ENCODE peak calls at places on chromosome 7, in six cellular contexts. E is right lobe of liver, W is mammary epithelial cell, P is pancreas, H is sigmoid colon, D is A549. U is an unnamed sample. For H3K9me3, the result is how much of the 10 kb centered on the place peaks cover.

GRCh38 chr7:130420943-130421578 is 19.8 kb downstream of the CEP41 start:
- DNase-seq in E (no peak), W (peak), P (no peak), H (no peak), D (no peak), U (no peak)

GRCh38 chr7:137086896-137087295 is 218.4 kb downstream of the CHRM2 start:
- DNase-seq in E (no peak), W (peak), P (no peak), H (no peak), D (no peak), U (no peak)

GRCh38 chr7:72453436-72453835 is 41.3 kb upstream of the CALN1 start:
- DNase-seq in E (no peak), W (no peak), P (no peak), H (no peak), D (no peak), U (no peak)

GRCh38 chr7:155104913-155105312 is 34.8 kb downstream of the HTR5A start:
- DNase-seq in E (no peak), W (no peak), P (no peak), H (no peak), D (no peak), U (peak)

GRCh38 chr7:5375925-5376324 is 47.7 kb downstream of the TNRC18 start:
- DNase-seq in E (no peak), W (no peak), P (no peak), H (no peak), D (no peak), U (no peak)

GRCh38 chr7:53336133-53336532 is 300.7 kb downstream of the POM121L12 start:
- DNase-seq in E (peak), W (no peak), P (no peak), H (no peak), D (no peak), U (no peak)

GRCh38 chr7:130560972-130561371 is 69.1 kb downstream of the MEST start:
- DNase-seq in E (no peak), W (peak), P (no peak), H (no peak), D (peak), U (peak)

GRCh38 chr7:116528008-116528789 is 3.4 kb downstream of the CAV1 start:
- DNase-seq in E (no peak), W (peak), P (no peak), H (peak), D (peak), U (no peak)

GRCh38 chr7:123624527-123625183 is 23.0 kb downstream of the ASB15 start:
- DNase-seq in E (no peak), W (peak), P (peak), H (no peak), D (peak), U (peak)

GRCh38 chr7:2982831-2983230 is 60.8 kb downstream of the CARD11 start:
- DNase-seq in E (no peak), W (no peak), P (no peak), H (no peak), D (no peak), U (peak)

GRCh38 chr7:55246181-55246580 is 119.0 kb upstream of the LANCL2 start:
- DNase-seq in E (no peak), W (no peak), P (no peak), H (no peak), D (no peak), U (no peak)

GRCh38 chr7:71430246-71430645 is 298.3 kb downstream of the GALNT17 start:
- DNase-seq in E (no peak), W (no peak), P (no peak), H (no peak), D (no peak), U (no peak)

GRCh38 chr7:87506243-87507180 is 31.0 kb upstream of the ABCB4 start:
- DNase-seq in E (no peak), W (peak), P (no peak), H (no peak), D (peak), U (peak)

GRCh38 chr7:148261996-148262688 is 328.4 kb upstream of the C7orf33 start:
- DNase-seq in E (no peak), W (no peak), P (no peak), H (no peak), D (no peak), U (no peak)

GRCh38 chr7:148264933-148265557 is 325.5 kb upstream of the C7orf33 start:
- DNase-seq in E (no peak), W (peak), P (no peak), H (no peak), D (peak), U (peak)

GRCh38 chr7:148261523-148261922 is 329.0 kb upstream of the C7orf33 start:
- DNase-seq in E (no peak), W (no peak), P (no peak), H (no peak), D (no peak), U (no peak)

GRCh38 chr7:148260605-148261004 is 330.0 kb upstream of the C7orf33 start:
- DNase-seq in E (no peak), W (no peak), P (no peak), H (peak), D (no peak), U (no peak)

DNA sequence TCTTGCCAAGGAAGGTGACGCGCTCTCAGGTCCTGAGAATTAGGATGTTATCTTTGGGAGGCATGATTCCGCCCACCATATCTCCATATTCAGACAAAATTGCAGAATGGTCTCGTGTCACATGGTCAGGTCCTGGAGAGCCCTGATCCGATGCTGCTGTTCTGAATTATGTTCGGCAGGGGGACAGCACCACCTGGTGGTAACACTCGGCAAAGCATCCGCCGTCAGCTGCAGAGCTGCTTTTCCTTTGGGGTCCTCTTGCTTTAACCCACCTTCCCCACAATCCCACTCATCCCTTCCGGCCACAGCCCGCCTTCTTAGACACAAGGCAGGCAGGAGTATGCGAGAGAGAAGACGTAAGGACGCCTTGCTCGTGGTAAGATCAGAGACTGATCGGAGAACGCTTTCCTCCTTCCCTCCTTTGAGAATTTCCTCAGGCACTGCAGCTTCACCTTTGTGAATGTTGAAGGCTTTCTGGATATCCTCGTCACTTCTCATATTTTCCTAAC is 327.8 kb upstream of the C7orf33 start:
- DNase-seq in E (peak), W (peak), P (peak), H (peak), D (peak), U (peak)
- H3K4me3 ChIP-seq in E (no peak), W (no peak), P (no peak), H (no peak), D (peak), U (no peak)

DNA sequence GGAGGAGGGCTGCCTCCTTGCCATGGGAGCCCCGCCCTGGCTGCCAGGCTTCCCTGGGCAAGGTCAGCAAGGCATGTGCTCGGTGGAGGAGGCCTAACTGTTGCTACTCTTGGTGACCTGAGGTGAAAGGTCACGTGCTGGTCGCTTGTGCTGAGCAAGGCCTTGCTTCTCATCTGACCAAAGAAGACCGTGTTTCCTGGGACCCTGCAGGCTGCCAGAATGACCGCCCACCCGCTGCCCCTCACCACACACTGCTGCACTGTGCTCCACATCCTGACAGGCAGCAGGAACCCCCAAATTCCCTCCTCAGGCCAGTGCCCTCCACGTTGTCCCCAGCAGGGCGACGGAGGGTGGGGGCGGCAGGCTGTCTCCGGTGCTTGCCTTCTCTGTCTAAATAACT is 442.4 kb downstream of the DNAJB6 start:
- DNase-seq in E (peak), W (no peak), P (no peak), H (no peak), D (no peak), U (no peak)
- H3K9me3 ChIP-seq in E (under half), W (half or more), P (under half), H (under half), D (under half), U (under half)

DNA sequence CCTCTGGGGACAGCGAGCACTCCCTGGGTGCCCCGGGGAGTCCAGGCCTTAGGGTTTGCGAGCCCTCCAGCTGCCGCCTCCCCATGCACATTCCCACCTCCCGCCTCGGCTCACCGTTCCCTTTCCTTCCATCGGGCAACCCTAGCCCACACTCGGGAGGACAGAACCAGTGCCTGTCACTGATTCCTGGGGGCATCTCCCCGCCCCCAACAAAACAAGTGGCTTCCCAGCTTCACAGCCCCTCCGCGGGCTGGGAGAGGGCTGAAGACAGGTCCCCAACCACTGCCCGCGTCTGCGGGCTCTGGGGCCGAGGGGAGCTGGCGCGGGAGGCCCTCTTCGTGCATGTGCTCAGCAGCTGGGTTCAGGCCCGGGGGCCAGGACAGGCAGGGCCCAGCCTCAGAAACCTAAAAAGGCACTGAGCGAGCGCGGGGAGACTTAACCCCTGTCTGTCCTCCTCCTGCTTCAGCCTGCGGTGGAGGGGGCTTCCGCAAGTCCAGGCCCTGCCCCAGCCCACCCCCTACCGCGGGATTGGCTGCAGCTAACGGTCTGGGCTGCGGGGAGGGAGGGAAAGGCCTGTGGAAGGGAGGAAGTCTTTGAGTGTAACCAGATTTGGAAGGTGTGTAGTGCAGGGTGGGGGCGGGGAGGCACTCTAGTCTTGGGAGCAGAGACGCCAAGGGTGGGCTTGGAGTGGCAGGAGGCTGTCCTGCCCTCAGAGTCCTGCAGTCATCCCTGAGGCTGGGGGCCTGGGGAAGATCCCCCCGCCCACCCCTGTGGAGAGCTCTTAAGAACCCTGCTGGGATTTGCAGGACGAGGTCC is 1.2 kb downstream of the FLNC start:
- DNase-seq in E (peak), W (no peak), P (no peak), H (peak), D (no peak), U (no peak)
- H3K27ac ChIP-seq in E (no peak), W (no peak), P (no peak), H (peak), D (peak), U (peak)

DNA sequence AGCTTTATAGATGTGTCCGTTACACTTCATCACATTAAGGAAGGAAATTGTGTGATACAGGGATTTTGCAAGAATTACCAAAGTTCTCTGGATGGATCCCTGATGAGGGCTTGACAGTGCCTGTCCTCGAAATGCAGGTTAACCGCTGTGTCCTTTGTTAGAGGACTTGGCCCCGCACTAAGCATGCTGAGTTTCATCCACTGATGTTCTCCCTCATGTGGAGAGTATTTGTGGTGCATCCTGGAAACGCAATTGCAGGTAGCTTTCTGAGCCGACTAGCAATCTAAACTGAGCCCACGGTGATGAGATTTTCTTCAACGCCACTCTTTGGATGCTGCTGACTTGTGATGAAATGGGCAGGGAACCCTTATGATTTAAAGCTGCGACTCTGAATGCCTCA is 71.9 kb upstream of the STK17A start:
- DNase-seq in E (no peak), W (no peak), P (no peak), H (no peak), D (peak), U (no peak)
- H3K4me3 ChIP-seq in E (no peak), W (no peak), P (no peak), H (no peak), D (no peak), U (no peak)

U was measured in small intestine.